ENCODE peak calls at places on chromosomes 12 and 14, in ten cellular contexts. U is endothelial cell; E is AG04450; T is CD8-positive, alpha-beta T cell; N is tibial artery; C is Calu3; A is neural crest cell; H is fibroblast of the aortic adventitia; L is CD4-positive, alpha-beta T cell; F is epithelial cell of esophagus. J is an unnamed sample.

GRCh38 chr12:60415361-60415760 is 819.5 kb downstream of the SLC16A7 start:
- DNase-seq in U (no peak), E (no peak), T (no peak), N (no peak), C (no peak), A (no peak), H (peak; percentile 55), L (no peak), F (no peak), J (no peak)

GRCh38 chr12:67042697-67043131 is 226.4 kb upstream of the CAND1 start:
- DNase-seq in U (no peak), E (no peak), T (no peak), N (no peak), C (peak; percentile 24), A (no peak), H (no peak), L (no peak), F (peak; percentile 60), J (no peak)

GRCh38 chr12:132766380-132767085 is 4.9 kb upstream of the ANKLE2 start:
- DNase-seq in U (no peak), E (no peak), T (no peak), N (no peak), C (no peak), A (no peak), H (peak; percentile 16), L (no peak), F (no peak), J (no peak)

GRCh38 chr14:73740921-73741326 is 26.7 kb upstream of the PNMA1 start:
- DNase-seq in U (no peak), E (no peak), T (no peak), N (peak; percentile 92), C (peak; percentile 90), A (no peak), H (peak; percentile 69), L (no peak), F (peak; percentile 84), J (no peak)

GRCh38 chr12:77998236-77998786 is 167.6 kb downstream of the NAV3 start:
- DNase-seq in U (no peak), E (no peak), T (no peak), N (no peak), C (no peak), A (no peak), H (peak; percentile 17), L (no peak), F (no peak), J (no peak)

GRCh38 chr14:42571991-42572390 is 965.3 kb downstream of the LRFN5 start:
- DNase-seq in U (no peak), E (no peak), T (no peak), N (no peak), C (no peak), A (no peak), H (no peak), L (no peak), F (no peak), J (no peak)

GRCh38 chr12:27142102-27142721 is 59.8 kb upstream of the C12orf71 start:
- DNase-seq in U (peak; percentile 74), E (peak; percentile 53), T (peak; percentile 9), N (peak; percentile 78), C (peak; percentile 74), A (peak; percentile 62), H (peak; percentile 93), L (no peak), F (peak; percentile 84), J (peak; percentile 54)

GRCh38 chr14:37819155-37820015 is 224.0 kb downstream of the TTC6 start:
- DNase-seq in U (no peak), E (no peak), T (no peak), N (no peak), C (no peak), A (no peak), H (no peak), L (no peak), F (peak; percentile 74), J (no peak)

GRCh38 chr14:29749327-29749726 is 178.3 kb downstream of the PRKD1 start:
- DNase-seq in U (no peak), E (no peak), T (no peak), N (no peak), C (peak; percentile 34), A (no peak), H (peak; percentile 42), L (no peak), F (no peak), J (no peak)

GRCh38 chr12:74689071-74689655 is 151.5 kb downstream of the ATXN7L3B start:
- DNase-seq in U (no peak), E (peak; percentile 8), T (no peak), N (no peak), C (no peak), A (no peak), H (peak; percentile 81), L (no peak), F (peak; percentile 64), J (peak; percentile 15)

GRCh38 chr14:69471916-69472315 is 12.6 kb upstream of the PLEKHD1 start:
- DNase-seq in U (no peak), E (no peak), T (no peak), N (no peak), C (no peak), A (no peak), H (no peak), L (no peak), F (no peak), J (no peak)

GRCh38 chr14:50937325-50937724 is 7.0 kb downstream of the PYGL start:
- DNase-seq in U (no peak), E (no peak), T (no peak), N (no peak), C (no peak), A (no peak), H (peak; percentile 76), L (no peak), F (peak; percentile 85), J (no peak)

GRCh38 chr14:24693941-24694507 is 60.0 kb upstream of the GZMB start:
- DNase-seq in U (no peak), E (no peak), T (no peak), N (no peak), C (no peak), A (no peak), H (no peak), L (no peak), F (no peak), J (no peak)

GRCh38 chr12:57234233-57234570 is 4.7 kb downstream of the SHMT2 start:
- DNase-seq in U (no peak), E (no peak), T (no peak), N (no peak), C (no peak), A (no peak), H (no peak), L (no peak), F (no peak), J (no peak)
- TF ChIP-seq CTCF in U (no peak), E (no peak), T (no peak), N (no peak), C (no peak), A (no peak), H (no peak), L (no peak), F (no peak), J (no peak)

GRCh38 chr12:53780323-53780722 is 28.5 kb upstream of the CISTR start:
- DNase-seq in U (no peak), E (no peak), T (no peak), N (no peak), C (no peak), A (no peak), H (no peak), L (no peak), F (no peak), J (no peak)
- TF ChIP-seq CTCF in U (no peak), E (no peak), T (no peak), N (no peak), C (no peak), A (no peak), H (no peak), L (no peak), F (no peak), J (no peak)

GRCh38 chr14:89243286-89243685 is 173.7 kb downstream of the FOXN3 start:
- DNase-seq in U (no peak), E (no peak), T (no peak), N (no peak), C (no peak), A (no peak), H (no peak), L (no peak), F (no peak), J (no peak)

GRCh38 chr14:89241265-89241664 is 175.8 kb downstream of the FOXN3 start:
- DNase-seq in U (no peak), E (no peak), T (no peak), N (no peak), C (no peak), A (no peak), H (no peak), L (no peak), F (no peak), J (no peak)

GRCh38 chr14:89243765-89244164 is 173.3 kb downstream of the FOXN3 start:
- DNase-seq in U (no peak), E (no peak), T (no peak), N (no peak), C (no peak), A (no peak), H (no peak), L (no peak), F (no peak), J (no peak)

GRCh38 chr14:89242871-89243270 is 174.2 kb downstream of the FOXN3 start:
- DNase-seq in U (no peak), E (no peak), T (no peak), N (no peak), C (no peak), A (no peak), H (peak; percentile 9), L (no peak), F (no peak), J (no peak)

GRCh38 chr14:89241934-89242670 is 174.9 kb downstream of the FOXN3 start:
- DNase-seq in U (no peak), E (no peak), T (no peak), N (no peak), C (no peak), A (no peak), H (no peak), L (no peak), F (no peak), J (no peak)
- TF ChIP-seq CTCF in U (no peak), E (no peak), T (no peak), N (no peak), C (no peak), A (no peak), H (no peak), L (no peak), F (no peak), J (no peak)

DNA sequence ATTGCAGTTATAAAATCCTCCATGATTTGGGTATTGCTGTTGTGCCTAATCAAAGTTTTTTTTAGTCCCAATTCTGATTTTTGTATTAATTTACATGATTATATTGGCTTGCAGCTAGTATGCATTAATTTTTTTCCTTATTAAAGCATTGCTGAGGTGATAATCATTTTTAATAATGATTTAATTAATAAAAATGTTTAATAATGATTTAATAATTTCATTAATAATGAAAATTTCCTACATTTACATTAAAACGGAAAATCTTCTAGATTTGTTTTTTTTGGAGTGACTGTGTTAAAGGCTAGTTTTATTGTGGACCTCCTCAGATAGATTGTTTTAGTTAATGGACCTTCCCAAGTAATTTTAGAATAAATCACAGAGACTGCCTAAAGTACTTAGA is 79.6 kb downstream of the CCDC91 start:
- DNase-seq in U (no peak), E (no peak), T (no peak), N (no peak), C (no peak), A (no peak), H (no peak), L (no peak), F (no peak), J (no peak)
- TF ChIP-seq CTCF in U (no peak), E (no peak), T (no peak), N (no peak), C (no peak), A (no peak), H (no peak), L (no peak), F (no peak), J (no peak)

J was measured in GM13976.